ENCODE peak calls at places on chromosomes 2 and 18, in eight cellular contexts. K, Z, T, H, C, O, X and R are unnamed samples.

GRCh38 chr2:110755494-110756078 is 23.2 kb downstream of the ACOXL start:
- DNase-seq in K (no peak), Z (no peak), T (peak), H (no peak), C (no peak), O (no peak), X (no peak), R (no peak)

GRCh38 chr18:53799134-53799533 is 425.3 kb downstream of the MBD2 start:
- DNase-seq in K (no peak), Z (no peak), T (peak), H (no peak), C (no peak), O (no peak), X (no peak), R (no peak)

GRCh38 chr2:138814123-138814883 is 34.1 kb upstream of the NXPH2 start:
- DNase-seq in K (no peak), Z (no peak), T (no peak), H (peak), C (no peak), O (peak), X (no peak), R (no peak)

GRCh38 chr18:73060666-73061270 is 193.0 kb upstream of the NETO1 start:
- DNase-seq in K (no peak), Z (no peak), T (peak), H (no peak), C (no peak), O (no peak), X (peak), R (no peak)

GRCh38 chr2:166092889-166093288 is 34.9 kb downstream of the SCN1A start:
- DNase-seq in K (peak), Z (no peak), T (peak), H (no peak), C (no peak), O (no peak), X (no peak), R (no peak)

GRCh38 chr18:78021196-78021595 is 771.5 kb downstream of the GALR1 start:
- DNase-seq in K (no peak), Z (no peak), T (no peak), H (no peak), C (no peak), O (no peak), X (no peak), R (no peak)

GRCh38 chr2:3762771-3763447 is 59.5 kb downstream of the DCDC2C start:
- DNase-seq in K (no peak), Z (no peak), T (no peak), H (no peak), C (no peak), O (no peak), X (no peak), R (no peak)

GRCh38 chr2:104855174-104856085 is 1.5 kb downstream of the POU3F3 start:
- DNase-seq in K (no peak), Z (no peak), T (peak), H (no peak), C (no peak), O (no peak), X (no peak), R (no peak)

GRCh38 chr2:112876257-112876970 is 34.6 kb upstream of the IL37 start:
- DNase-seq in K (no peak), Z (no peak), T (no peak), H (no peak), C (no peak), O (no peak), X (no peak), R (no peak)

GRCh38 chr2:224579411-224579810 is 5.8 kb downstream of the CUL3 start:
- DNase-seq in K (no peak), Z (no peak), T (peak), H (no peak), C (no peak), O (no peak), X (no peak), R (no peak)

GRCh38 chr2:218865999-218866398 is 6.4 kb downstream of the WNT6 start:
- DNase-seq in K (no peak), Z (no peak), T (no peak), H (no peak), C (no peak), O (no peak), X (no peak), R (no peak)
- TF ChIP-seq CTCF in K (no peak), Z (no peak), T (no peak), H (peak), C (no peak), O (peak), X (no peak), R (no peak)

GRCh38 chr2:46615555-46616487 is 136.5 kb downstream of the TMEM247 start:
- DNase-seq in K (no peak), Z (no peak), T (peak), H (no peak), C (no peak), O (no peak), X (no peak), R (no peak)
- TF ChIP-seq CTCF in K (no peak), Z (peak), T (peak), H (no peak), C (no peak), O (no peak), X (no peak), R (no peak)

GRCh38 chr2:131682122-131682944 is 154.6 kb downstream of the CCDC74A start:
- DNase-seq in K (no peak), Z (peak), T (peak), H (peak), C (peak), O (peak), X (peak), R (peak)
- TF ChIP-seq CTCF in K (peak), Z (peak), T (peak), H (peak), C (no peak), O (peak), X (peak), R (peak)

DNA sequence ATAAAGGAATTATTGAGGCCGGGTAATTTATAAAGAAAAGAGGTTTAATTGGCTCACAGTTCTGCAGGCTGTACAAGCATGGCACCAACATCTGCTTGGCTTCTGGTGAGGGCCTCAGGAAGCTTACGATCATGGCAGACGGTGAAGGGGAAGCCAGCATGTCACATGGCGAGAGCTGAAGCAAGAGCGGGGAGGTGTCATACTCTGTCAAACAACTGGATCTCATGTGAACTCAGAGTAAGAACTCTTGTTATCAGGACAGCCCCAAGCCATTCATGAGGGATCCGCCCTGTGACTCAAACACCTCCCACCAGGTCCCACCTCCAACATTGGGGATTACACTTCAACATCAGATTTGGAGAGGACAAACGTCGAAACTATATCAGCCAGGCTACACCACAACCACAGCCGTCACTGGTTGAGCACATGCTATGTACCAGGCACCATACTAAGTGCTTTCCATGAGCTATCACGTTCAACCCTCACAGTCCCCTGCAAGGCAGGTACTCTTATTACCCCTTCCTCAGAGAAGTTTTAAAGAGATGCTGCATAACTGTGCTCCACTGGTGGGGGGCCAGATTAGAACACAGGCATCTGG is 293.8 kb downstream of the PRKCE start:
- DNase-seq in K (no peak), Z (no peak), T (no peak), H (no peak), C (no peak), O (no peak), X (no peak), R (no peak)
- TF ChIP-seq CTCF in K (no peak), Z (no peak), T (no peak), H (no peak), C (no peak), O (no peak), X (no peak), R (no peak)